ENCODE peak calls at places on chromosomes 13 and 19, in four cellular contexts. D, T, R and Z are unnamed samples.

GRCh38 chr19:1574354-1574753 is 6.2 kb upstream of the MEX3D start:
- DNase-seq in D (no peak), T (no peak), R (no peak), Z (no peak)

GRCh38 chr13:27969073-27969865 is at the start of gene CDX2:
- DNase-seq in D (no peak), T (no peak), R (no peak), Z (no peak)

GRCh38 chr13:75566658-75567057 is 17.1 kb downstream of the UCHL3 start:
- DNase-seq in T (peak), R (peak), D (peak), Z (peak)

GRCh38 chr19:41868989-41869300 is 8.1 kb upstream of the CD79A start:
- DNase-seq in T (no peak), R (no peak), D (no peak), Z (no peak)

GRCh38 chr19:28292822-28293500 is 920.0 kb downstream of the UQCRFS1 start:
- DNase-seq in R (no peak), D (no peak), T (no peak), Z (no peak)

GRCh38 chr19:33224694-33225457 is 774 bp downstream of the SLC7A10 start:
- DNase-seq in R (no peak), D (no peak), T (no peak), Z (no peak)

GRCh38 chr19:58558623-58559274 is 338 bp upstream of the UBE2M start:
- DNase-seq in T (peak), R (peak), D (peak), Z (peak)

GRCh38 chr13:95494082-95494681 is 58.3 kb upstream of the CLDN10 start:
- DNase-seq in T (peak), R (peak), D (peak), Z (peak)

GRCh38 chr19:45498411-45499195 is at the start of gene PPM1N:
- DNase-seq in R (no peak), D (peak), T (peak), Z (no peak)

DNA sequence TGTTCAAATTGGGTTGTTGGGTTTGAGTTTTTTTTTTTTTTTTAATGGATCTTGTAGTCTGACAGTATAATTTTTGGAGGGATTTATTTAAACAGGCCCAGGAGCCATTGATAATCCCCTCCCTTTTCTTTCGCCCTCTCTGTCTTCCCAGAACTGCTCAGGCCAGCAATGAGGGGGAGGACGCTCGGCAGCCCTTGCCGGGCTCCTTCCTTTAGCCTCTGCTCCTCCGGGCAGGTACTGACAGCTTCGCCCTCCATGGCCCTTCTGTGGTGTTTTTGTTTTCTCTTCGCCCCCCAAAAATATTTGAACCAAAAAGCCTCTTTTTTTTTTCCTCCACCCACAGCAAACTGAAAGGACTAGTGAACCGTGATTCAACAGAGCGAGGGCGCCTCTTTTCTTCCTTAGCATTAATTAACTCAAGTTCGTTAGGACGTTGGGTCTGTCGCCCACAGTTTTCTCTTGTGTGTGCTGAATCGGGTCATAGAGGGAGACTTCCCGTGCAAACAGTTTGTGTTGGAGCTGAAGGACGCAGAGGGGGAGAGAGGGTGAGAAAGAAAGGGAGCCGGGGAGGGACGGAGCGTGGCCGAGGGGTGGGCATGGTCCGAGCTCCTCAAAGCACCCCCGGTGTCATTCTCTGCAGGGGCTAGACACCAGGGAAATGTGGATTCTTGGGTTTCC is 21.5 kb downstream of the NFIX start:
- DNase-seq in T (no peak), R (no peak), D (no peak), Z (no peak)
- H3K4me3 ChIP-seq in T (no peak), R (peak), D (no peak), Z (peak)

GRCh38 chr19:5026706-5027273 is 57.9 kb downstream of the KDM4B start:
- DNase-seq in R (no peak), D (no peak), T (peak), Z (no peak)
- TF ChIP-seq CTCF in R (no peak), D (peak), T (no peak), Z (no peak)

GRCh38 chr19:3482507-3483225 is 575 bp downstream of the SMIM44 start:
- DNase-seq in R (no peak), D (no peak), T (no peak), Z (no peak)
- H3K4me3 ChIP-seq in R (no peak), D (no peak), T (no peak), Z (no peak)

DNA sequence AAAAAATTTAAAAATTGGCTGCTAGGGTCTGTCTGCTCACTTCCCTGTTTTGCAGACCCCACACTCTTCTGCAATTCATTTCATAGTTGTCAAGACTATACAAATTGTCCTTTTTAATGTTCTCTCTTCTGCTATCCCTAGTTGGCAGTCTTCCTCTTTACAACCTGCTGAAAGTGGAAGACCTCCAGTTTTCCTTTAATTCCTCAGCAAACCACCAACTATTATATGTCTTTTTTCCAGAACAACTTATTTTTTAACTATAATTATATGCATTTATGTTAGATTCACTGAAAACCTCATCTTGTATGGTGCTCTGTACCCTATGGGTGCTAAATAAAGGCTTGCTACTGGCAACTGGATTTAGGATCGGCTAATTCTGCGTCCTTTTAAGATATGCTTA is 1.1 kb upstream of the PHF11 start:
- DNase-seq in R (no peak), T (no peak), D (no peak), Z (no peak)
- TF ChIP-seq CTCF in R (no peak), T (no peak), D (no peak), Z (no peak)

DNA sequence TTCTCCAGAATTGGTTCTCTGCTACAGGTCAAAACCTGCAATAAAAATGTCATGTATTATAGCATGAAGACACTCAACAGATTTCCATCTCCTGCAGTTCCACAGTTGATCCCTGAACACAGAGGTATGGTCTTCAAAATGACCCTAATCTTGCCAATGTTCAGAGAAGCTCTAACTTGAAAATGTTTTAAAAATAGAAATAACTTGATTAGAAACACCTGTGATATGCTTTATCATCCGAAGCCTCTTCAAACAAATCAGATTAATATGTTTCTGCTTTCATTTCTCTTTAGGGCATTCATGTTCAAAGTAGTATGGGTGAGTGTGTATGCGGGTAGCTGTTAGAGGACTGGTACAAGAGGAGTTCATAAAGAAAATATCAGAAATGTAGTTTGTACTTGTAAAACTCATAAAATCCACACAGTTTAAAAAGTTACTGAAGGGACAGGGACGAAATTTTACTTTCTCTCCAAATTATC is 60.4 kb downstream of the KCNRG start:
- DNase-seq in T (no peak), D (no peak), R (no peak), Z (no peak)
- H3K4me3 ChIP-seq in T (no peak), D (no peak), R (peak), Z (no peak)

DNA sequence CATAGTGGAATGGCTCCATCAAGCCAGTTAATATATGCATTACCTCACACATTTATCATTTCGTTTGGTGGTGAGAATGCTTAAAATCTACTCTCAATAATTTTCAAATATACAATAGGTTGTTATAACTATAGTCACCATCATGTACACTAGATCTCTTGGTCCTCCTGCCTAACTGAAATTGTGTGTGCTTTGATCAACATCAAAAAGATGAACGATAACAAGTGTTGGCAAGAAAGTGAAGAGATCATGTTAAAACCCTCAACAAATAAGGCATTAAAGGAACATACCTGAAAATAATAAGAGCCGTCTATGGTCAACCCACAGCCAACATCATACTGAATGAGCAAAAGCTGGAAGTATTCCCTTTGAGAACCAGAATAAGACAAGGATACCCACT is 27.7 kb upstream of the OR10H1 start:
- DNase-seq in R (no peak), T (no peak), D (no peak), Z (no peak)
- TF ChIP-seq CTCF in R (no peak), T (no peak), D (no peak), Z (no peak)

DNA sequence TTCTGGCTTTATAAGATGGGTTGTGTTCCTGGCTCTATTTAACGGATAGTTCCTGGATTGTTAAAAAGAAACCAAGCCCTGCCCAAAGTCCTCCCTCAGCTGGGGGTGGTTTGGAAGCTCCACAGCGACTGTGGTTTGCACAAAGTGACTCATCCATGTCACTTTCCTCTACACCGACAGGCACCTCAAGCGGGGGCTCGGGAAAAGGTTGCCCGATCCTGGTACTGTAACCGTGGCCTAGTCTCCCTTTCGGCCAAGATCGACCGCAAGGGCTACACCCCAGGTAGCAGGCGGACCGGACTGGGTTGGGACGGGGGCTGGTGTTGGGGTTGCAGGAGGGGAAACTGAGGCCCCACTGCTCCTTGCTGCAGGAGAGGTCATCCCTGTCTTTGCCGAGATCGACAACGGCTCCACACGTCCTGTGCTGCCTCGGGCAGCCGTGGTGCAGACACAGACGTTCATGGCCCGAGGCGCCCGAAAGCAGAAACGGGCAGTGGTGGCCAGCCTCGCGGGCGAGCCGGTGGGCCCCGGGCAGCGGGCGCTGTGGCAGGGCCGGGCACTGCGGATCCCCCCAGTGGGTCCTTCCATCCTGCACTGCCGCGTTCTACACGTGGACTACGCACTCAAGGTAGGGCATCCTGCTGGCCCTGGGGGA is 1.6 kb downstream of the ARRDC2 start:
- DNase-seq in T (no peak), R (peak), D (peak), Z (no peak)
- H3K4me3 ChIP-seq in T (no peak), R (no peak), D (no peak), Z (no peak)

GRCh38 chr19:11963566-11964355 is 1.1 kb upstream of the ZNF763 start:
- DNase-seq in R (peak), T (peak), D (peak), Z (peak)
- TF ChIP-seq CTCF in R (peak), T (peak), D (peak), Z (peak)

GRCh38 chr19:29527500-29528328 is 1.9 kb downstream of the VSTM2B start:
- DNase-seq in D (no peak), R (no peak), T (no peak), Z (no peak)
- H3K4me3 ChIP-seq in D (no peak), R (peak), T (no peak), Z (no peak)